ENCODE peak calls at places on chromosomes 2 and 18, in seven cellular contexts. A, Q, V, T, H, D and C are unnamed samples.

GRCh38 chr2:236984046-236984445 is 101.6 kb upstream of the COPS8 start:
- DNase-seq in H (no peak), V (no peak), T (no peak), Q (no peak), D (no peak), A (no peak), C (no peak)

GRCh38 chr18:77071711-77072292 is 60.8 kb downstream of the MBP start:
- DNase-seq in Q (no peak), T (no peak), D (no peak), V (peak; percentile 63), A (no peak), H (no peak), C (no peak)

GRCh38 chr2:3692375-3692774 is 11.0 kb upstream of the DCDC2C start:
- DNase-seq in H (no peak), A (no peak), Q (peak; percentile 78), T (no peak), V (peak; percentile 0), D (no peak), C (peak; percentile 63)

GRCh38 chr2:102185347-102185746 is 1.5 kb upstream of the IL1RL2 start:
- DNase-seq in T (no peak), D (no peak), H (no peak), A (no peak), V (no peak), Q (peak; percentile 48), C (no peak)

GRCh38 chr2:35461406-35461805 is 894.2 kb upstream of the CRIM1 start:
- DNase-seq in V (no peak), T (no peak), A (no peak), D (no peak), H (no peak), Q (no peak), C (no peak)

GRCh38 chr2:71798266-71799012 is 345.1 kb downstream of the DYSF start:
- DNase-seq in H (no peak), Q (peak; percentile 90), V (no peak), T (peak; percentile 29), D (no peak), A (no peak), C (no peak)

GRCh38 chr18:75199327-75199726 is 9.6 kb downstream of the PTGR3 start:
- DNase-seq in V (no peak), A (no peak), H (no peak), D (no peak), T (no peak), Q (no peak), C (no peak)

GRCh38 chr2:189217546-189217945 is 38.0 kb upstream of the COL5A2 start:
- DNase-seq in Q (peak; percentile 19), V (no peak), T (no peak), A (no peak), D (no peak), H (no peak), C (no peak)

GRCh38 chr18:37188016-37188791 is 359.3 kb downstream of the KIAA1328 start:
- DNase-seq in A (no peak), D (no peak), Q (no peak), T (no peak), H (no peak), V (no peak), C (no peak)

GRCh38 chr2:29528891-29529520 is 392.4 kb downstream of the ALK start:
- DNase-seq in V (peak; percentile 63), Q (no peak), H (peak; percentile 77), A (no peak), D (peak; percentile 38), T (peak; percentile 23), C (peak; percentile 72)